ENCODE peak calls at places on chromosomes 2 and 18, in nine cellular contexts. Q, P, T, U, W, I, C, S and Z are unnamed samples.

GRCh38 chr2:231929961-231930600 is 3.9 kb upstream of the NPPC start:
- DNase-seq in Q (no peak), P (no peak), T (no peak), U (peak; percentile 24), W (peak; percentile 89), I (no peak), C (peak; percentile 54), S (no peak), Z (peak; percentile 91)

GRCh38 chr18:75210274-75211001 is at the start of gene TSHZ1:
- DNase-seq in Q (peak; percentile 76), P (peak; percentile 80), T (peak; percentile 80), U (peak; percentile 51), W (peak; percentile 86), I (peak; percentile 85), C (peak; percentile 85), S (peak; percentile 78), Z (peak; percentile 90)

GRCh38 chr2:203155406-203155805 is 83.4 kb upstream of the CYP20A1 start:
- DNase-seq in Q (no peak), P (no peak), T (no peak), U (no peak), W (no peak), I (no peak), C (peak; percentile 3), S (no peak), Z (no peak)

GRCh38 chr2:109065335-109065734 is 63.7 kb upstream of the SH3RF3 start:
- DNase-seq in Q (no peak), P (no peak), T (no peak), U (peak; percentile 69), W (no peak), I (no peak), C (no peak), S (peak; percentile 35), Z (peak; percentile 83)

GRCh38 chr2:157388827-157389226 is 55.1 kb downstream of the CYTIP start:
- DNase-seq in Q (no peak), P (no peak), T (no peak), U (no peak), W (no peak), I (no peak), C (no peak), S (no peak), Z (no peak)

GRCh38 chr2:32522770-32523169 is 105.1 kb upstream of the TTC27 start:
- DNase-seq in Q (no peak), P (no peak), T (no peak), U (no peak), W (no peak), I (no peak), C (no peak), S (no peak), Z (no peak)

GRCh38 chr18:57789105-57789504 is 14.0 kb downstream of the ATP8B1 start:
- DNase-seq in Q (no peak), P (no peak), T (no peak), U (no peak), W (no peak), I (no peak), C (no peak), S (no peak), Z (no peak)

GRCh38 chr2:23595021-23595420 is 210.0 kb downstream of the KLHL29 start:
- DNase-seq in Q (no peak), P (no peak), T (no peak), U (no peak), W (no peak), I (no peak), C (no peak), S (no peak), Z (no peak)

GRCh38 chr2:42830922-42831574 is 38.7 kb upstream of the HAAO start:
- DNase-seq in Q (peak; percentile 44), P (no peak), T (no peak), U (no peak), W (no peak), I (no peak), C (no peak), S (no peak), Z (no peak)

GRCh38 chr2:128347701-128348504 is 29.2 kb upstream of the HS6ST1 start:
- DNase-seq in Q (no peak), P (peak; percentile 33), T (peak; percentile 30), U (peak; percentile 50), W (peak; percentile 91), I (no peak), C (no peak), S (no peak), Z (peak; percentile 92)

GRCh38 chr2:152861349-152861942 is 143.0 kb downstream of the ARL6IP6 start:
- DNase-seq in Q (peak; percentile 36), P (peak; percentile 13), T (peak; percentile 29), U (peak; percentile 27), W (no peak), I (peak; percentile 43), C (peak; percentile 63), S (no peak), Z (no peak)

GRCh38 chr2:240991378-240992263 is 6.8 kb upstream of the SNED1 start:
- DNase-seq in Q (peak; percentile 70), P (peak; percentile 83), T (peak; percentile 77), U (peak; percentile 90), W (peak; percentile 96), I (peak; percentile 58), C (peak; percentile 30), S (peak; percentile 94), Z (no peak)

GRCh38 chr2:74646829-74647482 is 1.2 kb downstream of the M1AP start:
- DNase-seq in Q (no peak), P (no peak), T (no peak), U (no peak), W (no peak), I (no peak), C (no peak), S (no peak), Z (no peak)

GRCh38 chr2:74648009-74648443 is at the start of gene M1AP:
- DNase-seq in Q (no peak), P (no peak), T (no peak), U (peak; percentile 28), W (no peak), I (no peak), C (no peak), S (no peak), Z (no peak)

GRCh38 chr2:74646201-74646600 is 1.9 kb downstream of the M1AP start:
- DNase-seq in Q (no peak), P (no peak), T (no peak), U (no peak), W (no peak), I (no peak), C (no peak), S (no peak), Z (no peak)
- TF ChIP-seq EP300 in Q (no peak), P (no peak), T (no peak), U (no peak), W (no peak), I (no peak), C (no peak), S (no peak), Z (no peak)

GRCh38 chr2:61291851-61292575 is 130.0 kb downstream of the C2orf74 start:
- DNase-seq in Q (no peak), P (no peak), T (no peak), U (no peak), W (no peak), I (no peak), C (no peak), S (no peak), Z (no peak)
- TF ChIP-seq EP300 in Q (no peak), P (no peak), T (no peak), U (no peak), W (no peak), I (no peak), C (no peak), S (no peak), Z (no peak)

DNA sequence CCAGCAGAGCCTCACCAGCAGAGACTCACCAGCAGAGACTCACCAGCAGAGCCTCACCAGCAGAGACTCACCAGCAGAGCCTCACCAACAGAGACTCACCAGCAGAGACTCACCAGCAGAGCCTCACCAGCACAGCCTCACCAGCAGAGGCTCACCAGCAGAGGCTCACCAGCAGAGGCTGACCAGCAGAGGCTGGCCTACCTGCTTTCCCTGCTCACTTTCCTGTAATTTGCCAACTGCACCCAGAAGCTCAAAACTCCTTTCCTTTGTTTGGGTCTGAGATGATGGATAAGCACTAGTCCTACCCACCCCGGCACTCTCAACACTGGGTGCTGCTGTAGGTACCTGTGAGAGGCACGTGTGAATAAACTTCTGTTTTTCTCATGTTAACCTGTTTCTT is 36.4 kb upstream of the PXDN start:
- DNase-seq in Q (no peak), P (no peak), T (no peak), U (peak; percentile 4), W (no peak), I (no peak), C (no peak), S (no peak), Z (no peak)
- TF ChIP-seq EP300 in Q (no peak), P (no peak), T (no peak), U (no peak), W (no peak), I (no peak), C (no peak), S (no peak), Z (no peak)

DNA sequence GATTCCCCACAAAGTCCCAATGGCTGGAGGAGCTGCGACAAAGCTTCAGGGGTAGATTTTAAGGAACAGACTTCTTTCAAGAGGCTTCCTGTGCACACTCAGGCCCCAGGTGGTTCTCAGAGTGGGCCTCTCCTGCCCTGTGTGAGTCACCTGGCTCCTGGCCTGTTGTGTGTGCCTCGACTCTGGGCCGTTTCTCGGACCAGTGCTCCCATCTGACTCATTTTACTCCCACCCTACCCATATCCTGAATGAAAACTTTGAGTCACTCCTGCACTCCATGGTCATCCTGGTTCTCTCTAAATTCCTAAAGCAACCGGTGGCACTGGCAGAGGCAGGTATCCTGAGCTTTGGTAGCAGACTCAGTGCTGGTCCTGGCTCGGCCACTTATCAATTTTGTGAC is 84.1 kb downstream of the CELF4 start:
- DNase-seq in Q (no peak), P (no peak), T (no peak), U (no peak), W (no peak), I (no peak), C (no peak), S (no peak), Z (no peak)
- TF ChIP-seq EP300 in Q (no peak), P (no peak), T (no peak), U (no peak), W (no peak), I (no peak), C (no peak), S (no peak), Z (no peak)